ENCODE peak calls at places on chromosomes 7 and 10, in six cellular contexts. X, N, P, G, Q and R are unnamed samples.

GRCh38 chr7:75567948-75568595 is 76.0 kb downstream of the SPDYE5 start:
- DNase-seq in X (no peak), N (no peak), P (no peak), G (no peak), Q (no peak), R (no peak)

GRCh38 chr7:78562191-78562590 is 763.6 kb downstream of the PHTF2 start:
- DNase-seq in X (no peak), N (no peak), P (peak), G (no peak), Q (no peak), R (no peak)

GRCh38 chr7:75989726-75990388 is 4.5 kb downstream of the TMEM120A start:
- DNase-seq in X (no peak), N (no peak), P (no peak), G (no peak), Q (no peak), R (no peak)

GRCh38 chr7:29442146-29442545 is 121.5 kb upstream of the PRR15 start:
- DNase-seq in X (no peak), N (no peak), P (peak), G (no peak), Q (no peak), R (no peak)

GRCh38 chr10:77919713-77920108 is 6.8 kb downstream of the DLG5 start:
- DNase-seq in X (no peak), N (no peak), P (no peak), G (no peak), Q (peak), R (no peak)

GRCh38 chr7:151456782-151457181 is 16.8 kb upstream of the CRYGN start:
- DNase-seq in X (no peak), N (no peak), P (no peak), G (no peak), Q (no peak), R (no peak)

GRCh38 chr7:36726806-36727503 is 2.7 kb upstream of the AOAH start:
- DNase-seq in X (no peak), N (no peak), P (no peak), G (peak), Q (no peak), R (no peak)

GRCh38 chr7:113179313-113179712 is 61.0 kb upstream of the SMIM30 start:
- DNase-seq in X (no peak), N (no peak), P (no peak), G (no peak), Q (no peak), R (no peak)

GRCh38 chr10:66822801-66823200 is 103.0 kb upstream of the LRRTM3 start:
- DNase-seq in X (no peak), N (no peak), P (no peak), G (no peak), Q (no peak), R (no peak)